ENCODE peak calls at places on chromosomes 3 and 15, in six cellular contexts. One of them, this sample, is unnamed.

GRCh38 chr15:51093865-51094605 is 671 bp downstream of the TNFAIP8L3 start:
- DNase-seq in ovary: peak
- DNase-seq in neural crest cell: peak
- DNase-seq in GM23338: peak
- DNase-seq in PC-3: no peak
- DNase-seq in IMR-90: no peak
- DNase-seq in this sample: peak

GRCh38 chr15:74293021-74293810 is 57.1 kb downstream of the CCDC33 start:
- DNase-seq in neural crest cell: no peak
- DNase-seq in PC-3: no peak
- DNase-seq in GM23338: no peak
- DNase-seq in IMR-90: no peak
- DNase-seq in ovary: no peak
- DNase-seq in this sample: no peak

GRCh38 chr15:91023720-91024119 is 1.3 kb upstream of the VPS33B start:
- DNase-seq in IMR-90: no peak
- DNase-seq in GM23338: no peak
- DNase-seq in PC-3: no peak
- DNase-seq in neural crest cell: no peak
- DNase-seq in ovary: no peak
- DNase-seq in this sample: no peak

GRCh38 chr3:188348445-188349244 is 194.7 kb downstream of the LPP start:
- DNase-seq in GM23338: peak
- DNase-seq in neural crest cell: no peak
- DNase-seq in ovary: peak
- DNase-seq in PC-3: peak
- DNase-seq in IMR-90: peak
- DNase-seq in this sample: peak

GRCh38 chr3:125965505-125965904 is 3.5 kb upstream of the ROPN1B start:
- DNase-seq in neural crest cell: no peak
- DNase-seq in GM23338: no peak
- DNase-seq in PC-3: no peak
- DNase-seq in ovary: no peak
- DNase-seq in IMR-90: no peak
- DNase-seq in this sample: no peak

GRCh38 chr3:31508452-31509146 is 24.1 kb upstream of the STT3B start:
- DNase-seq in PC-3: no peak
- DNase-seq in IMR-90: no peak
- DNase-seq in ovary: no peak
- DNase-seq in neural crest cell: no peak
- DNase-seq in GM23338: no peak
- DNase-seq in this sample: no peak

GRCh38 chr3:20405731-20406130 is 219.7 kb upstream of the SGO1 start:
- DNase-seq in neural crest cell: no peak
- DNase-seq in PC-3: no peak
- DNase-seq in IMR-90: no peak
- DNase-seq in ovary: no peak
- DNase-seq in GM23338: no peak
- DNase-seq in this sample: peak

GRCh38 chr3:161366067-161366466 is 5.2 kb downstream of the SPTSSB start:
- DNase-seq in GM23338: peak
- DNase-seq in IMR-90: no peak
- DNase-seq in PC-3: no peak
- DNase-seq in neural crest cell: no peak
- DNase-seq in ovary: no peak
- DNase-seq in this sample: no peak

GRCh38 chr3:139953131-139953910 is 18.3 kb downstream of the CLSTN2 start:
- DNase-seq in GM23338: no peak
- DNase-seq in IMR-90: no peak
- DNase-seq in neural crest cell: no peak
- DNase-seq in PC-3: peak
- DNase-seq in ovary: no peak
- DNase-seq in this sample: no peak

GRCh38 chr15:53171571-53171970 is 381.4 kb upstream of the ONECUT1 start:
- DNase-seq in IMR-90: no peak
- DNase-seq in neural crest cell: no peak
- DNase-seq in ovary: no peak
- DNase-seq in GM23338: no peak
- DNase-seq in PC-3: no peak
- DNase-seq in this sample: no peak

GRCh38 chr15:63538876-63539275 is 34.5 kb downstream of the USP3 start:
- DNase-seq in neural crest cell: no peak
- DNase-seq in GM23338: no peak
- DNase-seq in ovary: no peak
- DNase-seq in PC-3: no peak
- DNase-seq in IMR-90: no peak
- DNase-seq in this sample: no peak

GRCh38 chr3:4821975-4822374 is 157.3 kb upstream of the BHLHE40 start:
- DNase-seq in GM23338: no peak
- DNase-seq in neural crest cell: no peak
- DNase-seq in IMR-90: no peak
- DNase-seq in ovary: no peak
- DNase-seq in PC-3: no peak
- DNase-seq in this sample: no peak

GRCh38 chr15:67066041-67067021 is 929 bp downstream of the SMAD3 start:
- DNase-seq in PC-3: no peak
- DNase-seq in ovary: no peak
- DNase-seq in GM23338: peak
- DNase-seq in neural crest cell: peak
- DNase-seq in IMR-90: peak
- DNase-seq in this sample: no peak

GRCh38 chr3:140972833-140973232 is 31.2 kb downstream of the SLC25A36 start:
- DNase-seq in PC-3: peak
- DNase-seq in neural crest cell: no peak
- DNase-seq in GM23338: peak
- DNase-seq in IMR-90: peak
- DNase-seq in ovary: no peak
- DNase-seq in this sample: peak

GRCh38 chr3:183845090-183845489 is 19.7 kb upstream of the MAP6D1 start:
- DNase-seq in ovary: no peak
- DNase-seq in GM23338: no peak
- DNase-seq in IMR-90: no peak
- DNase-seq in PC-3: peak
- DNase-seq in neural crest cell: no peak
- DNase-seq in this sample: no peak

GRCh38 chr3:184338538-184338945 is 1.1 kb downstream of the FAM131A start:
- DNase-seq in PC-3: no peak
- DNase-seq in neural crest cell: no peak
- DNase-seq in IMR-90: peak
- DNase-seq in ovary: peak
- DNase-seq in GM23338: peak
- DNase-seq in this sample: peak

GRCh38 chr3:168467085-168467714 is 371.5 kb upstream of the GOLIM4 start:
- DNase-seq in ovary: no peak
- DNase-seq in PC-3: peak
- DNase-seq in IMR-90: peak
- DNase-seq in GM23338: peak
- DNase-seq in neural crest cell: no peak
- DNase-seq in this sample: peak

GRCh38 chr3:185929192-185930151 is 8.3 kb downstream of the TRA2B start:
- DNase-seq in neural crest cell: no peak
- DNase-seq in ovary: no peak
- DNase-seq in GM23338: no peak
- DNase-seq in PC-3: no peak
- DNase-seq in IMR-90: peak
- DNase-seq in this sample: no peak

GRCh38 chr3:185280572-185281365 is 26.9 kb upstream of the EHHADH start:
- DNase-seq in PC-3: peak
- DNase-seq in IMR-90: peak
- DNase-seq in ovary: no peak
- DNase-seq in GM23338: peak
- DNase-seq in neural crest cell: no peak
- DNase-seq in this sample: peak

GRCh38 chr15:70197318-70197944 is 99.7 kb upstream of the TLE3 start:
- DNase-seq in neural crest cell: no peak
- DNase-seq in ovary: no peak
- DNase-seq in IMR-90: no peak
- DNase-seq in GM23338: no peak
- DNase-seq in PC-3: no peak
- DNase-seq in this sample: no peak

GRCh38 chr15:100703032-100703578 is 100.7 kb downstream of the ASB7 start:
- DNase-seq in ovary: peak
- DNase-seq in IMR-90: peak
- DNase-seq in PC-3: peak
- DNase-seq in neural crest cell: no peak
- DNase-seq in GM23338: no peak
- DNase-seq in this sample: peak

GRCh38 chr3:177905895-177906511 is 630.2 kb upstream of the KCNMB2 start:
- DNase-seq in neural crest cell: no peak
- DNase-seq in PC-3: peak
- DNase-seq in IMR-90: peak
- DNase-seq in GM23338: peak
- DNase-seq in ovary: no peak
- DNase-seq in this sample: peak

GRCh38 chr3:99330281-99330680 is 308.1 kb upstream of the COL8A1 start:
- DNase-seq in PC-3: peak
- DNase-seq in IMR-90: peak
- DNase-seq in ovary: no peak
- DNase-seq in GM23338: no peak
- DNase-seq in neural crest cell: no peak
- DNase-seq in this sample: no peak

GRCh38 chr3:107236661-107237375 is 140.4 kb upstream of the CCDC54 start:
- DNase-seq in PC-3: no peak
- DNase-seq in ovary: no peak
- DNase-seq in IMR-90: no peak
- DNase-seq in GM23338: no peak
- DNase-seq in neural crest cell: no peak
- DNase-seq in this sample: no peak

GRCh38 chr3:49673715-49674490 is at the start of gene APEH:
- DNase-seq in ovary: peak
- DNase-seq in neural crest cell: peak
- DNase-seq in GM23338: peak
- DNase-seq in IMR-90: peak
- DNase-seq in PC-3: peak
- DNase-seq in this sample: peak

GRCh38 chr15:23497710-23498111 is 50.7 kb upstream of the GOLGA6L2 start:
- DNase-seq in neural crest cell: peak
- DNase-seq in PC-3: peak
- DNase-seq in ovary: no peak
- DNase-seq in GM23338: peak
- DNase-seq in IMR-90: no peak
- DNase-seq in this sample: peak
- TF ChIP-seq CTCF in neural crest cell: peak
- TF ChIP-seq CTCF in PC-3: peak
- TF ChIP-seq CTCF in ovary: no peak
- TF ChIP-seq CTCF in GM23338: peak
- TF ChIP-seq CTCF in IMR-90: no peak
- TF ChIP-seq CTCF in this sample: peak

DNA sequence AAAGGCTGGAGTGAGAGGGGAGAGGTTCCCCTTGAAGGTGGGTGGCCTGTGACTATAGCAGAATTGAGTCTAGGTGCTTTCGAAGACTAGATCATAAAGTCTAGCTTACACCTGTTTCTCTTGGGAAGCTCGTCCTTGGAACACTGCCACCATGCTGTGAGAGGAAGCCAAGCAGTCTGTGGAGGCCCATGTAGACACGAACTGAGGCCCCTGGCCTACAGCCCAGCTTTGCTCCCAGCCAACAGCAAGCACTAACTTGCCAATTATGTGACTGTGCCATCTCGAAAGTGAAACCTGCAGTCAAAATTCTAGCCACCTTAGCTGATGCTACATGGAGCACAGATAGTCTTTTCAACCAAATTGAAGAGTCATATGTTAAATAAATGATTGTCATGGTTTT is 190.5 kb upstream of the NECTIN3 start:
- DNase-seq in PC-3: peak
- DNase-seq in GM23338: peak
- DNase-seq in neural crest cell: no peak
- DNase-seq in ovary: peak
- DNase-seq in IMR-90: peak
- DNase-seq in this sample: peak
- TF ChIP-seq CTCF in PC-3: peak
- TF ChIP-seq CTCF in GM23338: peak
- TF ChIP-seq CTCF in neural crest cell: peak
- TF ChIP-seq CTCF in ovary: no peak
- TF ChIP-seq CTCF in IMR-90: no peak
- TF ChIP-seq CTCF in this sample: no peak

GRCh38 chr15:57084178-57084577 is 165.7 kb downstream of the TCF12 start:
- DNase-seq in IMR-90: peak
- DNase-seq in PC-3: no peak
- DNase-seq in ovary: no peak
- DNase-seq in neural crest cell: no peak
- DNase-seq in GM23338: no peak
- DNase-seq in this sample: no peak

GRCh38 chr15:57079446-57079845 is 161.0 kb downstream of the TCF12 start:
- DNase-seq in ovary: no peak
- DNase-seq in neural crest cell: no peak
- DNase-seq in PC-3: no peak
- DNase-seq in IMR-90: no peak
- DNase-seq in GM23338: peak
- DNase-seq in this sample: no peak

GRCh38 chr15:57085267-57085666 is 166.8 kb downstream of the TCF12 start:
- DNase-seq in IMR-90: peak
- DNase-seq in PC-3: peak
- DNase-seq in ovary: no peak
- DNase-seq in GM23338: no peak
- DNase-seq in neural crest cell: no peak
- DNase-seq in this sample: no peak

GRCh38 chr15:57079907-57080750 is 161.7 kb downstream of the TCF12 start:
- DNase-seq in ovary: no peak
- DNase-seq in GM23338: peak
- DNase-seq in neural crest cell: no peak
- DNase-seq in IMR-90: no peak
- DNase-seq in PC-3: no peak
- DNase-seq in this sample: no peak
- TF ChIP-seq CTCF in ovary: no peak
- TF ChIP-seq CTCF in GM23338: peak
- TF ChIP-seq CTCF in neural crest cell: no peak
- TF ChIP-seq CTCF in IMR-90: no peak
- TF ChIP-seq CTCF in PC-3: no peak
- TF ChIP-seq CTCF in this sample: no peak

DNA sequence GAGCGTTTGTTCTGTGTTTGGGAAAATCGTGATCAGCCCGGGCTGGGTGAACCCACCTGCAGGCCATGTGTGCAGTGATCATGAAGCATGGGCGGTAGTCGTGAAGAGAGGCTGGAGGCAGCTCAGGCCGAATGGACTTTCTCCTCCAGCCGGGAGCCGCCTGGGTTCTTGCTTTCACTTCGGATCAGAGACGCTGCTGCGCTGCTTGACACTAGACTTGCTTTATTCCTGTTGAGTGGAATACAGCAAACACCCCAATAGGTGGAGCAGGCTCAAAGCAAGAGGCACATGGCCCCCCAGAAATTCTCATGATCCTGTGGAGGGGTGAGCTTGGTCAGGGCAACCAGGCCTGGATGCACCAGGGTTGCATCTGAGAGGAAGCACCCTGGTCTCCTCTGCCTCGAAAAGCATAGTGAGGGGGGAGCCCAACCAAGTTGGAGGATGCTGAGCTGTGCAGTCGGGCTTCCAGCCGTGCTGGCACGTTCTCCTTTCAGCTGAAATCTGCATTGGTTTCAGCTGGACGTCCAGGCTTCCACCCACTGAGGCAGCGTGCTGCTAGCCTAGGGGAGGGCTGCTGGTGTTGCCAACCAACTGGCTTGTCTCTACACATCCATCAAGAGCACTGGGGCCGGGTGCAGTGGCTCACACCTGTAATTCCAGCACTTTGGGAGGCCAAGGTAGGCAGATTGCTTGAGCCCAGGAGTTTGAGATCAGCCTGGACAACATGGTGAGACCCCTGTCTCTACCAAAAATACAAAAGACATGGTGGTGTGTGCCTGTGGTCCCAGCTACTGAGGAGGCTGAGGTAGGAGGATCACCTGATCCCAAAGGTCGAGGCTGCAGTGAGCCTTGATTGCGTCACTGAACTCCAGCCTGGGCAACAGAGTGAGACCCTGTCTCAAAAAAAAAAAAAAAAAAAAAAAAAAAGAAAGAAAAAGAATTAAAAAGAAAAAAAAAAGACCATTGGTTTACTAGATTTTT is 2.8 kb upstream of the NRROS start:
- DNase-seq in neural crest cell: no peak
- DNase-seq in PC-3: no peak
- DNase-seq in IMR-90: no peak
- DNase-seq in ovary: no peak
- DNase-seq in GM23338: no peak
- DNase-seq in this sample: peak
- TF ChIP-seq CTCF in neural crest cell: no peak
- TF ChIP-seq CTCF in PC-3: no peak
- TF ChIP-seq CTCF in IMR-90: no peak
- TF ChIP-seq CTCF in ovary: no peak
- TF ChIP-seq CTCF in GM23338: no peak
- TF ChIP-seq CTCF in this sample: peak